ENCODE peak calls at places on chromosome 15, in seven cellular contexts. One of them, this sample, is unnamed.
A peak's percentile ranks its signal among the peaks of the same experiment; 100 is the strongest.

GRCh38 chr15:56341201-56341600 is 24.0 kb upstream of the TEX9 start:
- DNase-seq in IMR-90: no peak
- DNase-seq in fibroblast of the aortic adventitia: no peak
- DNase-seq in esophagus squamous epithelium: no peak
- DNase-seq in tibial artery: no peak
- DNase-seq in A549: no peak
- DNase-seq in DND-41: no peak
- DNase-seq in this sample: no peak

GRCh38 chr15:68091743-68092142 is 37.6 kb downstream of the PIAS1 start:
- DNase-seq in IMR-90: no peak
- DNase-seq in fibroblast of the aortic adventitia: no peak
- DNase-seq in esophagus squamous epithelium: no peak
- DNase-seq in tibial artery: no peak
- DNase-seq in A549: no peak
- DNase-seq in DND-41: no peak
- DNase-seq in this sample: no peak

GRCh38 chr15:80789836-80790235 is 10.7 kb downstream of the CEMIP start:
- DNase-seq in IMR-90: no peak
- DNase-seq in fibroblast of the aortic adventitia: no peak
- DNase-seq in esophagus squamous epithelium: no peak
- DNase-seq in tibial artery: no peak
- DNase-seq in A549: no peak
- DNase-seq in DND-41: no peak
- DNase-seq in this sample: no peak

GRCh38 chr15:93327364-93327763 is 238.4 kb upstream of the RGMA start:
- DNase-seq in IMR-90: no peak
- DNase-seq in fibroblast of the aortic adventitia: no peak
- DNase-seq in esophagus squamous epithelium: no peak
- DNase-seq in tibial artery: no peak
- DNase-seq in A549: no peak
- DNase-seq in DND-41: no peak
- DNase-seq in this sample: no peak

GRCh38 chr15:65259367-65259781 is 27.3 kb downstream of the PARP16 start:
- DNase-seq in IMR-90: no peak
- DNase-seq in fibroblast of the aortic adventitia: peak; percentile 27
- DNase-seq in esophagus squamous epithelium: no peak
- DNase-seq in tibial artery: peak; percentile 76
- DNase-seq in A549: no peak
- DNase-seq in DND-41: no peak
- DNase-seq in this sample: no peak

GRCh38 chr15:34648335-34648631 is 64.8 kb upstream of the GOLGA8B start:
- DNase-seq in IMR-90: no peak
- DNase-seq in fibroblast of the aortic adventitia: no peak
- DNase-seq in esophagus squamous epithelium: no peak
- DNase-seq in tibial artery: no peak
- DNase-seq in A549: no peak
- DNase-seq in DND-41: no peak
- DNase-seq in this sample: no peak

GRCh38 chr15:95698230-95698629 is 632.3 kb upstream of the NR2F2 start:
- DNase-seq in IMR-90: peak; percentile 35
- DNase-seq in fibroblast of the aortic adventitia: no peak
- DNase-seq in esophagus squamous epithelium: no peak
- DNase-seq in tibial artery: no peak
- DNase-seq in A549: no peak
- DNase-seq in DND-41: no peak
- DNase-seq in this sample: no peak

GRCh38 chr15:67544475-67544874 is 2.0 kb downstream of the MAP2K5 start:
- DNase-seq in IMR-90: no peak
- DNase-seq in fibroblast of the aortic adventitia: no peak
- DNase-seq in esophagus squamous epithelium: no peak
- DNase-seq in tibial artery: no peak
- DNase-seq in A549: no peak
- DNase-seq in DND-41: no peak
- DNase-seq in this sample: no peak

GRCh38 chr15:98003528-98003927 is 43.0 kb downstream of the ARRDC4 start:
- DNase-seq in IMR-90: no peak
- DNase-seq in fibroblast of the aortic adventitia: no peak
- DNase-seq in esophagus squamous epithelium: no peak
- DNase-seq in tibial artery: no peak
- DNase-seq in A549: no peak
- DNase-seq in DND-41: no peak
- DNase-seq in this sample: no peak

GRCh38 chr15:96366526-96366877 is 36.0 kb downstream of the NR2F2 start:
- DNase-seq in IMR-90: no peak
- DNase-seq in fibroblast of the aortic adventitia: no peak
- DNase-seq in esophagus squamous epithelium: no peak
- DNase-seq in tibial artery: no peak
- DNase-seq in A549: no peak
- DNase-seq in DND-41: no peak
- DNase-seq in this sample: no peak

GRCh38 chr15:90160781-90161727 is 40.1 kb upstream of the SEMA4B start:
- DNase-seq in IMR-90: no peak
- DNase-seq in fibroblast of the aortic adventitia: no peak
- DNase-seq in esophagus squamous epithelium: no peak
- DNase-seq in tibial artery: no peak
- DNase-seq in A549: peak; percentile 23
- DNase-seq in DND-41: no peak
- DNase-seq in this sample: no peak

GRCh38 chr15:82851981-82852511 is 42.6 kb downstream of the WHAMM start:
- DNase-seq in IMR-90: peak; percentile 76
- DNase-seq in fibroblast of the aortic adventitia: peak; percentile 81
- DNase-seq in esophagus squamous epithelium: no peak
- DNase-seq in tibial artery: no peak
- DNase-seq in A549: no peak
- DNase-seq in DND-41: no peak
- DNase-seq in this sample: no peak

GRCh38 chr15:36590838-36591237 is 11.4 kb downstream of the CDIN1 start:
- DNase-seq in IMR-90: peak; percentile 96
- DNase-seq in fibroblast of the aortic adventitia: peak; percentile 78
- DNase-seq in esophagus squamous epithelium: no peak
- DNase-seq in tibial artery: no peak
- DNase-seq in A549: no peak
- DNase-seq in DND-41: no peak
- DNase-seq in this sample: no peak

GRCh38 chr15:58459562-58459961 is 27.8 kb downstream of the LIPC start:
- DNase-seq in IMR-90: no peak
- DNase-seq in fibroblast of the aortic adventitia: no peak
- DNase-seq in esophagus squamous epithelium: no peak
- DNase-seq in tibial artery: no peak
- DNase-seq in A549: no peak
- DNase-seq in DND-41: no peak
- DNase-seq in this sample: no peak

GRCh38 chr15:91752081-91752810 is 101.3 kb upstream of the SLCO3A1 start:
- DNase-seq in IMR-90: no peak
- DNase-seq in fibroblast of the aortic adventitia: no peak
- DNase-seq in esophagus squamous epithelium: no peak
- DNase-seq in tibial artery: no peak
- DNase-seq in A549: no peak
- DNase-seq in DND-41: no peak
- DNase-seq in this sample: no peak

GRCh38 chr15:99138491-99138982 is 33.7 kb downstream of the SYNM start:
- DNase-seq in IMR-90: no peak
- DNase-seq in fibroblast of the aortic adventitia: no peak
- DNase-seq in esophagus squamous epithelium: no peak
- DNase-seq in tibial artery: no peak
- DNase-seq in A549: no peak
- DNase-seq in DND-41: no peak
- DNase-seq in this sample: no peak

GRCh38 chr15:47990821-47991220 is 130.0 kb upstream of the SLC24A5 start:
- DNase-seq in IMR-90: no peak
- DNase-seq in fibroblast of the aortic adventitia: no peak
- DNase-seq in esophagus squamous epithelium: no peak
- DNase-seq in tibial artery: no peak
- DNase-seq in A549: no peak
- DNase-seq in DND-41: no peak
- DNase-seq in this sample: no peak

GRCh38 chr15:64452988-64453688 is 7.2 kb upstream of the ZNF609 start:
- DNase-seq in IMR-90: peak; percentile 33
- DNase-seq in fibroblast of the aortic adventitia: peak; percentile 53
- DNase-seq in esophagus squamous epithelium: no peak
- DNase-seq in tibial artery: no peak
- DNase-seq in A549: no peak
- DNase-seq in DND-41: no peak
- DNase-seq in this sample: no peak

GRCh38 chr15:95208988-95209387 is 977.6 kb downstream of the MCTP2 start:
- DNase-seq in IMR-90: peak; percentile 31
- DNase-seq in fibroblast of the aortic adventitia: no peak
- DNase-seq in esophagus squamous epithelium: no peak
- DNase-seq in tibial artery: no peak
- DNase-seq in A549: no peak
- DNase-seq in DND-41: no peak
- DNase-seq in this sample: no peak

GRCh38 chr15:64686130-64686735 is 89.2 kb downstream of the RBPMS2 start:
- DNase-seq in IMR-90: peak; percentile 63
- DNase-seq in fibroblast of the aortic adventitia: peak; percentile 81
- DNase-seq in esophagus squamous epithelium: no peak
- DNase-seq in tibial artery: no peak
- DNase-seq in A549: peak; percentile 67
- DNase-seq in DND-41: peak; percentile 24
- DNase-seq in this sample: no peak

DNA sequence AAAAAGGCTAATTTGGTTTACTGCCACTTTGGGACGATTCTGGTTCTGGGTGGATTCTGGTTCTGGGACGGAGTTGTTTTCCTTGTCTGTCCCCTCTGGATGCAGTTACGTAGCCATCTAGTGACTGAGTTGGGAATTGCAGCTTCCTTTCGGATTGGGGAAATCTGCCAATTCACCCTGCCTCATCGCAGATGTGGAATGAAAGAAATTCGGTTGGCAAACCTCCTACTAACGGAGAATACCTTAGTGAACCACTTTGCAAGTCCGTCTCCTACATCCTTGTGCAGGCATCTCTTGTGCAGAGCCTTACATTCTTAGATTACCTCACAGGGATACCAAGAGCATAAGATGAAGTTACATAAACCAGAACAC is 31.5 kb upstream of the AP4E1 start:
- DNase-seq in IMR-90: peak; percentile 93
- DNase-seq in fibroblast of the aortic adventitia: peak; percentile 98
- DNase-seq in esophagus squamous epithelium: no peak
- DNase-seq in tibial artery: peak; percentile 74
- DNase-seq in A549: peak; percentile 96
- DNase-seq in DND-41: peak; percentile 83
- DNase-seq in this sample: peak; percentile 30
- H3K4me3 ChIP-seq in IMR-90: peak overlapping the region; percentile 14
- H3K4me3 ChIP-seq in fibroblast of the aortic adventitia: peak overlapping the region; percentile 35
- H3K4me3 ChIP-seq in esophagus squamous epithelium: no peak overlapping the region
- H3K4me3 ChIP-seq in tibial artery: peak overlapping the region; percentile 27
- H3K4me3 ChIP-seq in A549: peak overlapping the region; percentile 50
- H3K4me3 ChIP-seq in DND-41: no peak overlapping the region
- H3K4me3 ChIP-seq in this sample: peak overlapping the region; percentile 62

GRCh38 chr15:70417536-70417935 is 319.8 kb upstream of the TLE3 start:
- DNase-seq in IMR-90: no peak
- DNase-seq in fibroblast of the aortic adventitia: no peak
- DNase-seq in esophagus squamous epithelium: no peak
- DNase-seq in tibial artery: no peak
- DNase-seq in A549: no peak
- DNase-seq in DND-41: no peak
- DNase-seq in this sample: no peak

GRCh38 chr15:70416851-70417250 is 319.1 kb upstream of the TLE3 start:
- DNase-seq in IMR-90: no peak
- DNase-seq in fibroblast of the aortic adventitia: no peak
- DNase-seq in esophagus squamous epithelium: no peak
- DNase-seq in tibial artery: no peak
- DNase-seq in A549: no peak
- DNase-seq in DND-41: no peak
- DNase-seq in this sample: no peak

GRCh38 chr15:70420421-70421196 is 322.9 kb upstream of the TLE3 start:
- DNase-seq in IMR-90: no peak
- DNase-seq in fibroblast of the aortic adventitia: no peak
- DNase-seq in esophagus squamous epithelium: no peak
- DNase-seq in tibial artery: no peak
- DNase-seq in A549: no peak
- DNase-seq in DND-41: no peak
- DNase-seq in this sample: no peak

GRCh38 chr15:70421197-70421482 is 323.4 kb upstream of the TLE3 start:
- DNase-seq in IMR-90: no peak
- DNase-seq in fibroblast of the aortic adventitia: no peak
- DNase-seq in esophagus squamous epithelium: no peak
- DNase-seq in tibial artery: no peak
- DNase-seq in A549: no peak
- DNase-seq in DND-41: no peak
- DNase-seq in this sample: no peak

DNA sequence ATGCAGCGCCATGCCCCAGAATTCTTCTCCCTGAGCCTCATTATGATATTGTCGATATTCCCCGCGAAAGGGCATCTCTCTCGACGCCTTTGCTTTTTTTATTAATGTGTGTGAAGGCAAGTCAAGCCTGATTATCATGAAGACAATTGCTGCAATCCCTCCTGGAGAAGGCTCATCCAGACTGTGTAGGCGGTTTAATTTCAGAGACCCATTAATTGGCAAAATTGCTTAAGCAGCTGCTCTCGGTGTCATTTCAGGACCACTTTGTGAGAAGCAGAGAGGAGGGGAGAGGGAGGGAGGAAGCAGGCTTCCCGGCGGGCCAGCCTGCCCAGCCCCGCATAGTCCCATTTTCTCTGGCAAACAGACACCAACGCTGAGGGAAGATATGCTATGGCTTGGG is 321.3 kb upstream of the TLE3 start:
- DNase-seq in IMR-90: no peak
- DNase-seq in fibroblast of the aortic adventitia: no peak
- DNase-seq in esophagus squamous epithelium: no peak
- DNase-seq in tibial artery: no peak
- DNase-seq in A549: no peak
- DNase-seq in DND-41: no peak
- DNase-seq in this sample: no peak
- TF ChIP-seq CTCF in IMR-90: no peak
- TF ChIP-seq CTCF in fibroblast of the aortic adventitia: no peak
- TF ChIP-seq CTCF in esophagus squamous epithelium: no peak
- TF ChIP-seq CTCF in tibial artery: no peak
- TF ChIP-seq CTCF in A549: no peak
- TF ChIP-seq CTCF in DND-41: no peak
- TF ChIP-seq CTCF in this sample: no peak

DNA sequence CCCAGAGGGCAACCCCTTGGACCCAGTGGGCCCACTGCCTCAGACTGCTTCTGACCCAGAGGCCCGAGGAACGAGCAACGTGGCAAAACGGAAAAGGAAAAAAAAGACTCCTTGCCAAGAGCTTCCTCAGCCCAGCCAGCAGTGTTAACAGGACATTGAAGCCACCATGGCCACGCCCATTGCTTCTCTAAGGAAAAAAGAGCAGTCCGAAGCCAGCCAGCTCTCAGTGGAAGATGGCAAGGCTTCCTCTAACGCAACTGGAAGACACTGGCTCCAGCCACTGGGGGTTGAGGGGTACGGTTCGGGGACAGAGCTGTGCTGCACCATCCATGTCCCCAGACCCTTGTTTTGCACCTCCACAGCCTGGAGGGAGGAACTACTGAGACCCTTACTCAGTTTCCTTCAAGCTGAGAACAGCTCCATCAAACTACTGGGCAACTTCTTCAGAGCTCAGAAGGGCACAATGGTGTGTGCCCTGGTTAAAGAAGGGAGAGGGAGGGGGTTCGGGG is 10.7 kb downstream of the BMF start:
- DNase-seq in IMR-90: no peak
- DNase-seq in fibroblast of the aortic adventitia: peak; percentile 30
- DNase-seq in esophagus squamous epithelium: no peak
- DNase-seq in tibial artery: peak; percentile 85
- DNase-seq in A549: no peak
- DNase-seq in DND-41: no peak
- DNase-seq in this sample: no peak
- H3K4me3 ChIP-seq in IMR-90: no peak overlapping the region
- H3K4me3 ChIP-seq in fibroblast of the aortic adventitia: no peak overlapping the region
- H3K4me3 ChIP-seq in esophagus squamous epithelium: no peak overlapping the region
- H3K4me3 ChIP-seq in tibial artery: no peak overlapping the region
- H3K4me3 ChIP-seq in A549: no peak overlapping the region
- H3K4me3 ChIP-seq in DND-41: no peak overlapping the region
- H3K4me3 ChIP-seq in this sample: no peak overlapping the region

GRCh38 chr15:73771380-73772095 is 18.4 kb upstream of the INSYN1 start:
- DNase-seq in IMR-90: no peak
- DNase-seq in fibroblast of the aortic adventitia: no peak
- DNase-seq in esophagus squamous epithelium: no peak
- DNase-seq in tibial artery: no peak
- DNase-seq in A549: no peak
- DNase-seq in DND-41: no peak
- DNase-seq in this sample: no peak
- TF ChIP-seq CTCF in IMR-90: no peak
- TF ChIP-seq CTCF in fibroblast of the aortic adventitia: no peak
- TF ChIP-seq CTCF in esophagus squamous epithelium: no peak
- TF ChIP-seq CTCF in tibial artery: no peak
- TF ChIP-seq CTCF in A549: no peak
- TF ChIP-seq CTCF in DND-41: no peak
- TF ChIP-seq CTCF in this sample: no peak